ENCODE peak calls at places on chromosome 1, in eight cellular contexts. V, P, Q, Y, X, M, W and C are unnamed samples.

GRCh38 chr1:66438062-66438970 is 95.6 kb upstream of the SGIP1 start:
- DNase-seq in V (no peak), P (no peak), Q (no peak), Y (no peak), X (no peak), M (no peak), W (no peak), C (no peak)

GRCh38 chr1:80375662-80376061 is 1369.1 kb upstream of the ADGRL4 start:
- DNase-seq in V (no peak), P (no peak), Q (no peak), Y (no peak), X (no peak), M (no peak), W (no peak), C (no peak)

GRCh38 chr1:225772323-225772768 is 5.3 kb upstream of the SRP9 start:
- DNase-seq in V (peak), P (no peak), Q (peak), Y (peak), X (peak), M (peak), W (peak), C (no peak)

GRCh38 chr1:156912310-156912709 is 8.1 kb upstream of the LRRC71 start:
- DNase-seq in V (no peak), P (no peak), Q (no peak), Y (no peak), X (no peak), M (no peak), W (no peak), C (no peak)

GRCh38 chr1:1020415-1021009 is 592 bp downstream of the AGRN start:
- DNase-seq in V (peak), P (no peak), Q (no peak), Y (peak), X (no peak), M (peak), W (no peak), C (no peak)

GRCh38 chr1:229952670-229953520 is 114.1 kb upstream of the GALNT2 start:
- DNase-seq in V (no peak), P (no peak), Q (no peak), Y (no peak), X (no peak), M (no peak), W (no peak), C (no peak)

GRCh38 chr1:156119503-156120209 is 5.1 kb downstream of the LMNA start:
- DNase-seq in V (peak), P (peak), Q (no peak), Y (peak), X (no peak), M (no peak), W (no peak), C (no peak)

GRCh38 chr1:7518411-7518810 is 252.7 kb upstream of the VAMP3 start:
- DNase-seq in V (no peak), P (no peak), Q (no peak), Y (no peak), X (no peak), M (no peak), W (no peak), C (no peak)

GRCh38 chr1:93483606-93484005 is 35.7 kb downstream of the FNBP1L start:
- DNase-seq in V (no peak), P (no peak), Q (no peak), Y (no peak), X (no peak), M (no peak), W (no peak), C (no peak)

GRCh38 chr1:82485591-82486369 is 685.0 kb downstream of the ADGRL2 start:
- DNase-seq in V (no peak), P (no peak), Q (peak), Y (no peak), X (peak), M (no peak), W (no peak), C (no peak)

DNA sequence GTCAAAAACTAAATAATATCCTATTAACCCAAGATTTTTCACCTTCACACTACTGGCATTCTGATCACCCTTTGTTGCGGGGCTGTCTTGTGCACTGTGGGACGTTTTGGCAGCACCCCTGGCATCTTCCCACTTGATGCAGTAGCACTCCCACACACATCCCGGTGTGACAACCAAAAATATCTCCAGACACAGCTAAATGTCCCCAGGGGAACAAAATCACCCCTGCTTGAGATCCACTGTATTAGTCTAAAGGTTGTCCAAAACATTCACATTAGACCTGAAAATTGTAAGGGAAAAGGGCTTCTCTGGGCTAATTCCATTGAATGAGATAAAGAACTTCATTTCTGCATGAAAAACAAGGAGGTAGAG is 37.8 kb downstream of the PLEKHO1 start:
- DNase-seq in V (no peak), P (peak), Q (no peak), Y (no peak), X (no peak), M (no peak), W (no peak), C (no peak)
- TF ChIP-seq CTCF in V (no peak), P (no peak), Q (no peak), Y (no peak), X (no peak), M (no peak), W (peak), C (no peak)

GRCh38 chr1:15288173-15288926 is 41.3 kb downstream of the FHAD1 start:
- DNase-seq in V (no peak), P (no peak), Q (no peak), Y (no peak), X (no peak), M (no peak), W (no peak), C (no peak)
- TF ChIP-seq CTCF in V (no peak), P (no peak), Q (no peak), Y (no peak), X (no peak), M (no peak), W (peak), C (no peak)

GRCh38 chr1:210201671-210202070 is 30.9 kb upstream of the SERTAD4 start:
- DNase-seq in V (no peak), P (no peak), Q (no peak), Y (no peak), X (no peak), M (no peak), W (no peak), C (no peak)

GRCh38 chr1:210198840-210199239 is 33.8 kb upstream of the SERTAD4 start:
- DNase-seq in V (no peak), P (no peak), Q (no peak), Y (no peak), X (no peak), M (no peak), W (no peak), C (no peak)

GRCh38 chr1:210195635-210196160 is 36.9 kb upstream of the SERTAD4 start:
- DNase-seq in V (no peak), P (no peak), Q (no peak), Y (no peak), X (no peak), M (no peak), W (no peak), C (no peak)

GRCh38 chr1:210200090-210200736 is 32.4 kb upstream of the SERTAD4 start:
- DNase-seq in V (no peak), P (no peak), Q (no peak), Y (no peak), X (no peak), M (no peak), W (no peak), C (no peak)
- TF ChIP-seq CTCF in V (no peak), P (no peak), Q (no peak), Y (no peak), X (no peak), M (no peak), W (peak), C (no peak)

GRCh38 chr1:184973308-184974085 is 811 bp downstream of the NIBAN1 start:
- DNase-seq in V (peak), P (no peak), Q (peak), Y (peak), X (peak), M (peak), W (peak), C (peak)
- TF ChIP-seq CTCF in V (no peak), P (no peak), Q (no peak), Y (peak), X (no peak), M (no peak), W (no peak), C (no peak)

GRCh38 chr1:34549199-34549598 is 205.6 kb upstream of the GJB5 start:
- DNase-seq in V (peak), P (no peak), Q (no peak), Y (peak), X (peak), M (no peak), W (no peak), C (no peak)
- TF ChIP-seq CTCF in V (peak), P (peak), Q (no peak), Y (peak), X (peak), M (no peak), W (no peak), C (peak)

GRCh38 chr1:203645996-203646395 is 19.4 kb downstream of the ATP2B4 start:
- DNase-seq in V (no peak), P (no peak), Q (no peak), Y (no peak), X (no peak), M (no peak), W (no peak), C (no peak)

GRCh38 chr1:203649551-203650011 is 22.9 kb downstream of the ATP2B4 start:
- DNase-seq in V (no peak), P (peak), Q (no peak), Y (peak), X (no peak), M (no peak), W (no peak), C (no peak)

GRCh38 chr1:203648281-203648680 is 21.6 kb downstream of the ATP2B4 start:
- DNase-seq in V (no peak), P (no peak), Q (no peak), Y (no peak), X (no peak), M (no peak), W (no peak), C (no peak)

GRCh38 chr1:203652718-203653461 is 26.3 kb downstream of the ATP2B4 start:
- DNase-seq in V (no peak), P (peak), Q (no peak), Y (peak), X (no peak), M (no peak), W (no peak), C (no peak)

DNA sequence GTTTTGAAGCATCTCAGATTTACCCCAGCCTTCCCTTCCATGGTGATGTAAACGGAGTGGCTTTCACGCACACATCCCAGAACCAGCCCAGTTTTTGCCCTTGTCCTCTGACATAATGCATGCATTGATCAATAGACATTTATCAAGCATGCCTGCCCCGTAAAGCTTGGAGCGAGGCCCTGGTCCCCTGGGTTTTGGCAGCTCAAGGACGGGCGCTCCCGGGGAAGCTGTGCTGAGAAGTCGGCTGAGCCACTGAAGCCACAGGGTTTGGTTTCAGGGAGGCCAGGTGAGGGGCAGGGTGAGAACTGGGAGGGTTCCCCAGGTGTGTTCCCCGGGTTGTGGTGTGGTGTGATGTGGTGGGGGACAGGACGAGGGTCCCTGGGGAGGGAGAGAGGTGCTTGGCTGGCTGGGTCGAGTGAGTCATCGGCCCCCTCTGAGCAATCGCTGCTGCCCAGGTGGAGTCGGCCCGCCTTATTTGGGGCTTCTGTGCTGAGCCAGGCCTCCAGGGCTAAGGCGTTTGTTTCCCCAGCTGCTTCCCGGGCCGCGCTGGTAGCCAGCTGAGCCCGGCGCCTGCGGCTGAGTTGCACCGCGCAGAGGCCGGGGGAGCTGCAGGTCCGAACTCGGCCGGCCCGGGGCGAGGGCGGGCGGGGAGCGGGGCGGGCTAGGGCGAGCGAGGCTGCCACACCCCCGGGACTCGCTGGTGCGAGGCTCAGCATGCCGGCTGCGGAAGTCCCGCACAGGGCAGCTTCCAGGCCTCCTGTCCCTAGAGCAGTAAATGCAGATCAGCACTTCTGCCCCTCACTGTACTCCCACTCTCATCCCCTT is 23.6 kb downstream of the ATP2B4 start:
- DNase-seq in V (peak), P (peak), Q (no peak), Y (peak), X (peak), M (peak), W (peak), C (no peak)
- TF ChIP-seq CTCF in V (no peak), P (no peak), Q (no peak), Y (no peak), X (no peak), M (no peak), W (peak), C (no peak)